ENCODE peak calls at places on chromosomes 1 and 21, in four cellular contexts. B is HAP-1; D is NCI-H1436 treated with DMSO at 0.1 percent for 48 hours; C is stimulated activated CD4-positive, alpha-beta T cell treated with anti-CD3 and anti-CD28 coated beads, Interleukin-15, amount 100 ng/mL, for 24 hours. V is an unnamed sample.

GRCh38 chr21:43785134-43785533 is 4.2 kb upstream of the RRP1 start:
- DNase-seq in B (no peak), D (no peak), C (no peak), V (no peak)

GRCh38 chr1:226268421-226269124 is 40.4 kb downstream of the LIN9 start:
- DNase-seq in B (no peak), D (no peak), C (no peak), V (no peak)

GRCh38 chr21:37074195-37074510 is 1.1 kb downstream of the TTC3 start:
- DNase-seq in B (peak), D (peak), C (no peak), V (no peak)

GRCh38 chr1:1135339-1136111 is 19.6 kb upstream of the C1orf159 start:
- DNase-seq in B (no peak), D (no peak), C (no peak), V (no peak)

GRCh38 chr1:163071381-163072255 is 2.5 kb downstream of the RGS4 start:
- DNase-seq in B (peak), D (no peak), C (peak), V (no peak)

GRCh38 chr1:156623946-156624813 is 5.0 kb downstream of the HAPLN2 start:
- DNase-seq in B (peak), D (no peak), C (peak), V (no peak)

GRCh38 chr1:198269352-198269940 is 112.6 kb downstream of the NEK7 start:
- DNase-seq in B (no peak), D (no peak), C (no peak), V (no peak)

GRCh38 chr1:54273092-54273836 is 73.3 kb downstream of the MRPL37 start:
- DNase-seq in B (peak), D (peak), C (no peak), V (peak)

GRCh38 chr1:57341721-57342120 is 82.1 kb downstream of the DAB1 start:
- DNase-seq in B (no peak), D (no peak), C (no peak), V (no peak)

V was measured in left lung.